ENCODE peak calls at places on chromosomes 11 and 22, in five cellular contexts. H is HEK293T, E is COR-L47, I is H4, Y is tibial nerve. J is an unnamed sample.

GRCh38 chr11:86103808-86104207 is 34.9 kb upstream of the PICALM start:
- DNase-seq in E (no peak), H (no peak), Y (no peak), I (no peak), J (no peak)

GRCh38 chr11:34002420-34002819 is 49.1 kb upstream of the CAPRIN1 start:
- DNase-seq in H (no peak), Y (no peak), I (no peak), E (no peak), J (no peak)

GRCh38 chr11:16111690-16112089 is 244.7 kb downstream of the SOX6 start:
- DNase-seq in Y (no peak), I (no peak), H (no peak), E (no peak), J (no peak)

GRCh38 chr11:97019754-97020153 is 629.9 kb downstream of the JRKL start:
- DNase-seq in Y (no peak), H (no peak), I (no peak), E (no peak), J (no peak)

GRCh38 chr11:508956-509355 is 1.9 kb upstream of the RNH1 start:
- DNase-seq in E (no peak), I (no peak), H (no peak), Y (no peak), J (no peak)

GRCh38 chr11:112017538-112017937 is 7.7 kb upstream of the DLAT start:
- DNase-seq in I (no peak), E (no peak), Y (no peak), H (no peak), J (peak; percentile 36)

GRCh38 chr11:14350215-14350614 is 8.8 kb downstream of the RRAS2 start:
- DNase-seq in Y (no peak), H (no peak), I (no peak), E (no peak), J (no peak)

GRCh38 chr11:70145841-70146240 is 57.3 kb upstream of the FADD start:
- DNase-seq in E (no peak), H (no peak), Y (no peak), I (no peak), J (no peak)

GRCh38 chr11:44785856-44786606 is 59.3 kb downstream of the TSPAN18 start:
- DNase-seq in E (no peak), Y (no peak), I (no peak), H (peak; percentile 28), J (peak; percentile 15)

GRCh38 chr22:19122752-19123492 is 710 bp upstream of the DGCR2 start:
- DNase-seq in E (no peak), I (no peak), H (peak; percentile 57), Y (peak; percentile 15), J (peak; percentile 66)

GRCh38 chr22:45485271-45485670 is 17.4 kb upstream of the FBLN1 start:
- DNase-seq in H (no peak), E (no peak), Y (no peak), I (no peak), J (no peak)

J was measured in HuH-7.5.